ENCODE peak calls at places on chromosomes 12 and 14, in ten cellular contexts. W is A549; H is CD4-positive, alpha-beta memory T cell; P is OCI-LY7; Q is astrocyte; B is psoas muscle; M is left ventricle myocardium inferior; N is pancreas; A is aorta; T is right lobe of liver. U is an unnamed sample.
A peak's percentile ranks its signal among the peaks of the same experiment; 100 is the strongest.

GRCh38 chr14:54252072-54252730 is 144.6 kb upstream of the CDKN3 start:
- DNase-seq in T (no peak), A (no peak), M (no peak), H (no peak), Q (peak; percentile 97), P (no peak), B (no peak), W (peak; percentile 63), N (no peak), U (no peak)

GRCh38 chr14:93286212-93286890 is 46.5 kb downstream of the BTBD7 start:
- DNase-seq in A (no peak), W (peak; percentile 18), Q (peak; percentile 84), M (no peak), H (no peak), N (no peak), B (no peak), T (no peak), P (no peak), U (no peak)

GRCh38 chr14:27184371-27184901 is 586.6 kb upstream of the NOVA1 start:
- DNase-seq in T (no peak), N (no peak), W (no peak), P (no peak), Q (peak; percentile 66), H (no peak), A (no peak), M (no peak), B (no peak), U (no peak)

GRCh38 chr12:67086116-67086515 is 183.0 kb upstream of the CAND1 start:
- DNase-seq in M (no peak), H (no peak), T (no peak), P (no peak), W (no peak), B (no peak), A (no peak), N (no peak), Q (no peak), U (no peak)

GRCh38 chr12:121976950-121977349 is 44.7 kb upstream of the BCL7A start:
- DNase-seq in M (no peak), H (no peak), W (no peak), Q (no peak), T (no peak), P (no peak), N (no peak), B (no peak), A (no peak), U (no peak)

GRCh38 chr12:48995061-48995879 is 3.9 kb downstream of the DDN start:
- DNase-seq in B (peak; percentile 90), Q (peak; percentile 48), M (peak; percentile 82), N (peak; percentile 92), H (peak; percentile 51), T (peak; percentile 84), W (peak; percentile 89), P (peak; percentile 61), A (peak; percentile 88), U (peak; percentile 80)

GRCh38 chr14:72678360-72678759 is 215.5 kb downstream of the DPF3 start:
- DNase-seq in Q (peak; percentile 63), M (no peak), N (no peak), B (no peak), T (no peak), W (no peak), P (no peak), A (no peak), H (no peak), U (no peak)

GRCh38 chr14:66650491-66650911 is 142.6 kb downstream of the GPHN start:
- DNase-seq in A (no peak), P (no peak), B (no peak), T (no peak), N (no peak), H (no peak), W (no peak), M (no peak), Q (no peak), U (no peak)

GRCh38 chr12:67193705-67194104 is 75.5 kb upstream of the CAND1 start:
- DNase-seq in N (no peak), W (peak; percentile 28), Q (peak; percentile 27), H (peak; percentile 7), A (no peak), P (peak; percentile 11), T (no peak), M (no peak), B (no peak), U (no peak)

GRCh38 chr12:112422531-112422930 is 3.8 kb downstream of the PTPN11 start:
- DNase-seq in W (no peak), N (no peak), H (no peak), T (no peak), Q (no peak), A (no peak), B (no peak), M (no peak), P (no peak), U (no peak)

DNA sequence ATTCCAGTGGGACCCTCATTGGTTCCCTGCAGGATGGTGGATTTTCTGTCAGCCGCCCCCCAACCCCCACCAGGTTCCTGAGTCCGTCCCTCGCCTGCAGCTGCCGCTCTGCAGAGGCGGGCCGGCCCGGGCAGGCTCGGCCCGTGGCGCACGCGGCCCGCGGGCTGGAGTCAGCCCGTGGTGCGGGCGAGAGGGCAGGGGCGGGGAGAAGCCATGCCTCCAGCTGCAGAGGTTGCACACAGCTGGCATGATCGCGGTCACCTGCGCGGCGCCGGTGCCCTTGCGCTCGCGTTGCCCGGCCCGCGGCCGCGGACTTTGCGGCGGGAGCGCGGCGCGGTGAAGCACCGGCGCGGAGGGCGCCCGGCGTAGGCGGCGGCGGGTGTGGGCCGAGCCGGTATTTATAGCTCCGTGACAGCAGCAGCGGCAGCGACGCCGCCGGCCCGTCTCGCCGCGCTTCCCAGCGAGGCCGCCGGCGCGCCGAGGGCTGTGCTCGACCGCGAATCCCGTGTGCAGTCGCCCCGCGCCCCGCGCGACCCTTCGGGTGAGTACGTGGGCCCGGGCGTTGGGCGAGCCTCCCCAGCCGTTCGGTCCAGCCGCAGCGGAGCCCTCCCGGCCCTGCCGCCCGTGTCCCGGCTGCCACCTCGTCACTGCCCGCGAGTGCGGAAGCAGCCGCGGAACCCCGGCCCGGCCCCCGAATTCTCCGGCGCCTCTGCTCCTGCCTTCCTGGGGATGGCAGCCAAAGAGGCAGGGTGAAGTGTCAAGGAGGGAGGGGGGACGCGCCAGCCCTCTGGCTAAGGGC is at the start of gene TMEM117:
- DNase-seq in N (peak; percentile 90), P (peak; percentile 61), H (peak; percentile 74), Q (peak; percentile 38), W (peak; percentile 52), A (peak; percentile 85), T (peak; percentile 80), B (peak; percentile 89), M (peak; percentile 83), U (peak; percentile 80)
- H3K27ac ChIP-seq in N (peak within 1 kb of the TSS; percentile 94), P (peak within 1 kb of the TSS; percentile 28), H (peak within 1 kb of the TSS; percentile 61), Q (peak within 1 kb of the TSS; percentile 75), W (peak within 1 kb of the TSS; percentile 75), A (peak within 1 kb of the TSS; percentile 89), T (peak within 1 kb of the TSS; percentile 92), B (peak within 1 kb of the TSS; percentile 98), M (peak within 1 kb of the TSS; percentile 98), U (peak within 1 kb of the TSS; percentile 97)

GRCh38 chr14:37047996-37048395 is 124.4 kb downstream of the SLC25A21 start:
- DNase-seq in B (no peak), Q (peak; percentile 26), T (no peak), A (no peak), P (no peak), N (no peak), W (no peak), H (no peak), M (no peak), U (no peak)
- H3K4me1 ChIP-seq in B (no peaks in the 10 kb centered on the region), Q (peaks cover 22% of the 10 kb centered on the region), T (no peaks in the 10 kb centered on the region), A (no peaks in the 10 kb centered on the region), P (no peaks in the 10 kb centered on the region), N (peaks cover 22% of the 10 kb centered on the region), W (peaks cover 10% of the 10 kb centered on the region), H (no peaks in the 10 kb centered on the region), M (no peaks in the 10 kb centered on the region), U (no peaks in the 10 kb centered on the region)

GRCh38 chr12:120229071-120229582 is 28.2 kb upstream of the RPLP0 start:
- DNase-seq in T (no peak), B (no peak), Q (no peak), N (no peak), P (peak; percentile 35), H (no peak), M (no peak), A (peak; percentile 63), W (peak; percentile 75), U (peak; percentile 24)

GRCh38 chr12:120229583-120230325 is 28.8 kb upstream of the RPLP0 start:
- DNase-seq in T (no peak), P (no peak), H (no peak), B (no peak), A (peak; percentile 49), N (peak; percentile 70), W (peak; percentile 62), M (no peak), Q (no peak), U (peak; percentile 26)

GRCh38 chr12:120228291-120229070 is 27.6 kb upstream of the RPLP0 start:
- DNase-seq in T (peak; percentile 95), M (peak; percentile 87), N (peak; percentile 95), P (peak; percentile 91), B (peak; percentile 95), Q (peak; percentile 51), W (peak; percentile 88), A (peak; percentile 93), H (peak; percentile 85), U (peak; percentile 89)

GRCh38 chr12:120227233-120228040 is 26.5 kb upstream of the RPLP0 start:
- DNase-seq in N (no peak), M (no peak), P (no peak), T (peak; percentile 80), W (no peak), H (no peak), A (no peak), Q (no peak), B (no peak), U (no peak)

GRCh38 chr12:120228041-120228290 is 27.1 kb upstream of the RPLP0 start:
- DNase-seq in M (no peak), A (no peak), B (no peak), H (no peak), T (no peak), W (no peak), Q (no peak), P (no peak), N (no peak), U (no peak)
- H3K27ac ChIP-seq in M (peak overlapping the region; percentile 96), A (no peak overlapping the region), B (peak overlapping the region; percentile 99), H (peak overlapping the region; percentile 43), T (peak overlapping the region; percentile 20), W (peak overlapping the region; percentile 100), Q (no peak overlapping the region), P (peak overlapping the region; percentile 69), N (peak overlapping the region; percentile 77), U (peak overlapping the region; percentile 94)

GRCh38 chr14:101762530-101763101 is 1.1 kb downstream of the PPP2R5C start:
- DNase-seq in T (no peak), P (no peak), W (no peak), N (no peak), B (no peak), A (no peak), M (no peak), H (no peak), Q (no peak), U (no peak)
- H3K4me1 ChIP-seq in T (no peaks in the 10 kb centered on the region), P (peaks cover 15% of the 10 kb centered on the region), W (peaks cover 8% of the 10 kb centered on the region), N (peaks cover 9% of the 10 kb centered on the region), B (no peaks in the 10 kb centered on the region), A (peaks cover 1% of the 10 kb centered on the region), M (peaks cover 36% of the 10 kb centered on the region), H (peaks cover 46% of the 10 kb centered on the region), Q (no peaks in the 10 kb centered on the region), U (peaks cover 25% of the 10 kb centered on the region)

GRCh38 chr12:114405449-114406271 is at the start of gene TBX5:
- DNase-seq in N (no peak), T (no peak), Q (no peak), P (no peak), B (no peak), H (no peak), M (no peak), A (no peak), W (no peak), U (no peak)
- H3K27ac ChIP-seq in N (no peak within 1 kb of the TSS), T (no peak within 1 kb of the TSS), Q (no peak within 1 kb of the TSS), P (no peak within 1 kb of the TSS), B (no peak within 1 kb of the TSS), H (no peak within 1 kb of the TSS), M (peak within 1 kb of the TSS; percentile 94), A (no peak within 1 kb of the TSS), W (no peak within 1 kb of the TSS), U (peak within 1 kb of the TSS; percentile 94)

GRCh38 chr14:95313707-95314106 is 6.0 kb downstream of the CLMN start:
- DNase-seq in N (no peak), B (peak; percentile 73), Q (no peak), H (no peak), T (peak; percentile 93), W (peak; percentile 67), M (peak; percentile 60), P (no peak), A (peak; percentile 88), U (peak; percentile 59)
- H3K4me1 ChIP-seq in N (peaks cover 33% of the 10 kb centered on the region), B (peaks cover 6% of the 10 kb centered on the region), Q (peaks cover 5% of the 10 kb centered on the region), H (peaks cover 4% of the 10 kb centered on the region), T (peaks cover 3% of the 10 kb centered on the region), W (peaks cover 53% of the 10 kb centered on the region), M (peaks cover 78% of the 10 kb centered on the region), P (peaks cover 30% of the 10 kb centered on the region), A (no peaks in the 10 kb centered on the region), U (peaks cover 18% of the 10 kb centered on the region)

U was measured in heart right ventricle.